ENCODE peak calls at places on chromosomes 6 and 20, in ten cellular contexts. One of them, this sample, is unnamed.
A peak's percentile ranks its signal among the peaks of the same experiment; 100 is the strongest.

GRCh38 chr20:40982415-40983145 is 46.0 kb upstream of the TOP1 start:
- DNase-seq in HFF-Myc: no peak
- DNase-seq in heart right ventricle: no peak
- DNase-seq in RWPE1: no peak
- DNase-seq in choroid plexus epithelial cell: no peak
- DNase-seq in endodermal cell: no peak
- DNase-seq in cardiac muscle cell: no peak
- DNase-seq in body of pancreas: no peak
- DNase-seq in chondrocyte: no peak
- DNase-seq in heart left ventricle: no peak
- DNase-seq in this sample: no peak

GRCh38 chr6:118198746-118199145 is 291.7 kb downstream of the SLC35F1 start:
- DNase-seq in HFF-Myc: no peak
- DNase-seq in heart right ventricle: no peak
- DNase-seq in RWPE1: peak; percentile 1
- DNase-seq in choroid plexus epithelial cell: peak; percentile 27
- DNase-seq in endodermal cell: no peak
- DNase-seq in cardiac muscle cell: peak; percentile 28
- DNase-seq in body of pancreas: no peak
- DNase-seq in chondrocyte: no peak
- DNase-seq in heart left ventricle: no peak
- DNase-seq in this sample: no peak

GRCh38 chr20:3744806-3745685 is 12.6 kb downstream of the HSPA12B start:
- DNase-seq in HFF-Myc: no peak
- DNase-seq in heart right ventricle: peak; percentile 54
- DNase-seq in RWPE1: peak; percentile 95
- DNase-seq in choroid plexus epithelial cell: peak; percentile 32
- DNase-seq in endodermal cell: peak; percentile 100
- DNase-seq in cardiac muscle cell: peak; percentile 27
- DNase-seq in body of pancreas: peak; percentile 90
- DNase-seq in chondrocyte: peak; percentile 87
- DNase-seq in heart left ventricle: peak; percentile 53
- DNase-seq in this sample: peak; percentile 60

GRCh38 chr6:35501784-35502183 is 4.9 kb upstream of the TEAD3 start:
- DNase-seq in HFF-Myc: no peak
- DNase-seq in heart right ventricle: no peak
- DNase-seq in RWPE1: no peak
- DNase-seq in choroid plexus epithelial cell: no peak
- DNase-seq in endodermal cell: no peak
- DNase-seq in cardiac muscle cell: no peak
- DNase-seq in body of pancreas: no peak
- DNase-seq in chondrocyte: no peak
- DNase-seq in heart left ventricle: no peak
- DNase-seq in this sample: no peak

GRCh38 chr6:111871207-111871606 is 2.0 kb downstream of the FYN start:
- DNase-seq in HFF-Myc: no peak
- DNase-seq in heart right ventricle: no peak
- DNase-seq in RWPE1: no peak
- DNase-seq in choroid plexus epithelial cell: peak; percentile 20
- DNase-seq in endodermal cell: no peak
- DNase-seq in cardiac muscle cell: no peak
- DNase-seq in body of pancreas: no peak
- DNase-seq in chondrocyte: no peak
- DNase-seq in heart left ventricle: no peak
- DNase-seq in this sample: no peak

GRCh38 chr6:113732384-113732966 is 124.7 kb upstream of the MARCKS start:
- DNase-seq in HFF-Myc: peak; percentile 17
- DNase-seq in heart right ventricle: peak; percentile 72
- DNase-seq in RWPE1: no peak
- DNase-seq in choroid plexus epithelial cell: peak; percentile 23
- DNase-seq in endodermal cell: no peak
- DNase-seq in cardiac muscle cell: peak; percentile 70
- DNase-seq in body of pancreas: peak; percentile 58
- DNase-seq in chondrocyte: no peak
- DNase-seq in heart left ventricle: peak; percentile 50
- DNase-seq in this sample: no peak

GRCh38 chr20:51430198-51430950 is 112.1 kb downstream of the NFATC2 start:
- DNase-seq in HFF-Myc: no peak
- DNase-seq in heart right ventricle: no peak
- DNase-seq in RWPE1: no peak
- DNase-seq in choroid plexus epithelial cell: no peak
- DNase-seq in endodermal cell: no peak
- DNase-seq in cardiac muscle cell: no peak
- DNase-seq in body of pancreas: no peak
- DNase-seq in chondrocyte: no peak
- DNase-seq in heart left ventricle: no peak
- DNase-seq in this sample: no peak

GRCh38 chr6:153130515-153131036 is 506 bp downstream of the RGS17 start:
- DNase-seq in HFF-Myc: no peak
- DNase-seq in heart right ventricle: no peak
- DNase-seq in RWPE1: peak; percentile 17
- DNase-seq in choroid plexus epithelial cell: no peak
- DNase-seq in endodermal cell: peak; percentile 75
- DNase-seq in cardiac muscle cell: no peak
- DNase-seq in body of pancreas: no peak
- DNase-seq in chondrocyte: no peak
- DNase-seq in heart left ventricle: no peak
- DNase-seq in this sample: no peak

GRCh38 chr6:134631398-134631924 is 313.5 kb upstream of the SGK1 start:
- DNase-seq in HFF-Myc: no peak
- DNase-seq in heart right ventricle: no peak
- DNase-seq in RWPE1: no peak
- DNase-seq in choroid plexus epithelial cell: no peak
- DNase-seq in endodermal cell: no peak
- DNase-seq in cardiac muscle cell: no peak
- DNase-seq in body of pancreas: no peak
- DNase-seq in chondrocyte: no peak
- DNase-seq in heart left ventricle: no peak
- DNase-seq in this sample: no peak

GRCh38 chr6:62889240-62889639 is 322.0 kb upstream of the FKBP1C start:
- DNase-seq in HFF-Myc: no peak
- DNase-seq in heart right ventricle: no peak
- DNase-seq in RWPE1: no peak
- DNase-seq in choroid plexus epithelial cell: no peak
- DNase-seq in endodermal cell: no peak
- DNase-seq in cardiac muscle cell: no peak
- DNase-seq in body of pancreas: no peak
- DNase-seq in chondrocyte: no peak
- DNase-seq in heart left ventricle: no peak
- DNase-seq in this sample: no peak

GRCh38 chr6:62891065-62891647 is 320.1 kb upstream of the FKBP1C start:
- DNase-seq in HFF-Myc: no peak
- DNase-seq in heart right ventricle: no peak
- DNase-seq in RWPE1: no peak
- DNase-seq in choroid plexus epithelial cell: peak; percentile 1
- DNase-seq in endodermal cell: no peak
- DNase-seq in cardiac muscle cell: no peak
- DNase-seq in body of pancreas: no peak
- DNase-seq in chondrocyte: no peak
- DNase-seq in heart left ventricle: no peak
- DNase-seq in this sample: no peak
- TF ChIP-seq CTCF in HFF-Myc: no peak
- TF ChIP-seq CTCF in heart right ventricle: no peak
- TF ChIP-seq CTCF in RWPE1: peak; percentile 36
- TF ChIP-seq CTCF in choroid plexus epithelial cell: peak; percentile 26
- TF ChIP-seq CTCF in endodermal cell: peak; percentile 87
- TF ChIP-seq CTCF in cardiac muscle cell: peak; percentile 5
- TF ChIP-seq CTCF in body of pancreas: peak; percentile 43
- TF ChIP-seq CTCF in chondrocyte: peak; percentile 87
- TF ChIP-seq CTCF in heart left ventricle: peak; percentile 13
- TF ChIP-seq CTCF in this sample: peak; percentile 91

GRCh38 chr20:57335392-57335791 is 5.8 kb downstream of the SPO11 start:
- DNase-seq in HFF-Myc: no peak
- DNase-seq in heart right ventricle: no peak
- DNase-seq in RWPE1: peak; percentile 41
- DNase-seq in choroid plexus epithelial cell: peak; percentile 23
- DNase-seq in endodermal cell: no peak
- DNase-seq in cardiac muscle cell: no peak
- DNase-seq in body of pancreas: no peak
- DNase-seq in chondrocyte: no peak
- DNase-seq in heart left ventricle: no peak
- DNase-seq in this sample: no peak
- TF ChIP-seq CTCF in HFF-Myc: peak; percentile 10
- TF ChIP-seq CTCF in heart right ventricle: no peak
- TF ChIP-seq CTCF in RWPE1: peak; percentile 49
- TF ChIP-seq CTCF in choroid plexus epithelial cell: peak; percentile 16
- TF ChIP-seq CTCF in endodermal cell: peak; percentile 20
- TF ChIP-seq CTCF in cardiac muscle cell: no peak
- TF ChIP-seq CTCF in body of pancreas: no peak
- TF ChIP-seq CTCF in chondrocyte: peak; percentile 63
- TF ChIP-seq CTCF in heart left ventricle: no peak
- TF ChIP-seq CTCF in this sample: no peak

GRCh38 chr20:1467355-1468116 is 887 bp upstream of the NSFL1C start:
- DNase-seq in HFF-Myc: no peak
- DNase-seq in heart right ventricle: peak; percentile 21
- DNase-seq in RWPE1: no peak
- DNase-seq in choroid plexus epithelial cell: no peak
- DNase-seq in endodermal cell: peak; percentile 60
- DNase-seq in cardiac muscle cell: no peak
- DNase-seq in body of pancreas: peak; percentile 67
- DNase-seq in chondrocyte: no peak
- DNase-seq in heart left ventricle: no peak
- DNase-seq in this sample: no peak

GRCh38 chr20:1469306-1469905 is 2.8 kb upstream of the NSFL1C start:
- DNase-seq in HFF-Myc: no peak
- DNase-seq in heart right ventricle: no peak
- DNase-seq in RWPE1: no peak
- DNase-seq in choroid plexus epithelial cell: no peak
- DNase-seq in endodermal cell: peak; percentile 41
- DNase-seq in cardiac muscle cell: no peak
- DNase-seq in body of pancreas: no peak
- DNase-seq in chondrocyte: no peak
- DNase-seq in heart left ventricle: no peak
- DNase-seq in this sample: no peak

GRCh38 chr20:1468117-1468624 is 1.5 kb upstream of the NSFL1C start:
- DNase-seq in HFF-Myc: no peak
- DNase-seq in heart right ventricle: no peak
- DNase-seq in RWPE1: no peak
- DNase-seq in choroid plexus epithelial cell: no peak
- DNase-seq in endodermal cell: no peak
- DNase-seq in cardiac muscle cell: no peak
- DNase-seq in body of pancreas: no peak
- DNase-seq in chondrocyte: no peak
- DNase-seq in heart left ventricle: no peak
- DNase-seq in this sample: no peak

GRCh38 chr20:1471242-1471641 is 4.6 kb upstream of the NSFL1C start:
- DNase-seq in HFF-Myc: no peak
- DNase-seq in heart right ventricle: no peak
- DNase-seq in RWPE1: no peak
- DNase-seq in choroid plexus epithelial cell: no peak
- DNase-seq in endodermal cell: no peak
- DNase-seq in cardiac muscle cell: no peak
- DNase-seq in body of pancreas: no peak
- DNase-seq in chondrocyte: no peak
- DNase-seq in heart left ventricle: no peak
- DNase-seq in this sample: no peak

DNA sequence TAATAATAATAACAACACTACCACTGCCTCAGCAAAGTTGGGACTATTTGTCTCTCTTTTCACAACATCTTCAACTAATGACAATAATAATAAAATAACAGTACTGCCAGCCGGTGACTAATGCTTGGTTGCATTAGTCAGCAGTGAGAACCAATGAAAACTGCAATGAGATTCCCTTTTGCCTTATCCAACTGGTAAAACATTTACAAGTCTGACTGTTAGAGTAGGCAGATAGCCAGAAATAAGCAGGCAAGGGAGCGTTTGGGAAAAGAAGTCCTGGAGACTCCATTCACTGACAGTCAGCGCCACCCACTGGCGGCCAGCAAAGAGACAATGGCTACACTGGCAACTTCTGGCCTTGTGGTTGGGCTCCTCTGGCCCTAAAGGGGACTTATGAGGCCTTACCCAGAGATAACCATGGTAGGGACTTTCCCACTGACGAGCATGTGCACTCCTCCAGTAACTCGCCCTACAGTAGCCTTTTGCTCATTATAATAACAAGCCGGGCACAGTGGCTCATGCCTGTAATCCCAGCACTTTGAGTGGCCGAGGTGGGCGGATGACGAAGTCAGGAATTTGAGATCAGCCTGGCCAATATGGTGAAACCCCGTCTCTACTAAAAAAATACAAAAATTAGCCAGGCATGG is 3.4 kb upstream of the NSFL1C start:
- DNase-seq in HFF-Myc: peak; percentile 98
- DNase-seq in heart right ventricle: peak; percentile 68
- DNase-seq in RWPE1: peak; percentile 89
- DNase-seq in choroid plexus epithelial cell: peak; percentile 99
- DNase-seq in endodermal cell: peak; percentile 95
- DNase-seq in cardiac muscle cell: peak; percentile 99
- DNase-seq in body of pancreas: peak; percentile 95
- DNase-seq in chondrocyte: no peak
- DNase-seq in heart left ventricle: peak; percentile 72
- DNase-seq in this sample: peak; percentile 32
- TF ChIP-seq CTCF in HFF-Myc: peak; percentile 87
- TF ChIP-seq CTCF in heart right ventricle: peak; percentile 27
- TF ChIP-seq CTCF in RWPE1: peak; percentile 92
- TF ChIP-seq CTCF in choroid plexus epithelial cell: peak; percentile 94
- TF ChIP-seq CTCF in endodermal cell: peak; percentile 92
- TF ChIP-seq CTCF in cardiac muscle cell: peak; percentile 88
- TF ChIP-seq CTCF in body of pancreas: peak; percentile 96
- TF ChIP-seq CTCF in chondrocyte: peak; percentile 93
- TF ChIP-seq CTCF in heart left ventricle: peak; percentile 55
- TF ChIP-seq CTCF in this sample: peak; percentile 52

DNA sequence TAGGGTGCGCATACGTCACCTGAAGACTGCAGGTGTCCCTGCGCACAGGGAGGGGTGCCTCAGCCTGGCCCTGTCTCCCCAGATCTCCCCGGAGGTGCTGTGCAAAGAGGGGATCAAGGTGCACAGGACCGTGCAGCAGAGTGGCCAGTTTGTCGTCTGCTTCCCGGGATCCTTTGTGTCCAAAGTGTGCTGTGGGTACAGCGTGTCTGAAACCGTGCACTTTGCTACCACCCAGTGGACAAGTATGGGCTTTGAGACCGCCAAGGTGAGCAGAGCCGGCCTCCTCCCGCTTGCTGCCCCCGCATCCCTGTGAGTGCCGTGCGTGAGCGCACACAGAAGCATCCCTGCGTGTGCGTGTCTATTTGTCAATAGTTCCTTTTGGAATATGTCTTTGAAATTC is 150.7 kb downstream of the DTNBP1 start:
- DNase-seq in HFF-Myc: no peak
- DNase-seq in heart right ventricle: peak; percentile 38
- DNase-seq in RWPE1: no peak
- DNase-seq in choroid plexus epithelial cell: peak; percentile 39
- DNase-seq in endodermal cell: no peak
- DNase-seq in cardiac muscle cell: no peak
- DNase-seq in body of pancreas: no peak
- DNase-seq in chondrocyte: peak; percentile 70
- DNase-seq in heart left ventricle: no peak
- DNase-seq in this sample: no peak
- TF ChIP-seq CTCF in HFF-Myc: peak; percentile 13
- TF ChIP-seq CTCF in heart right ventricle: peak; percentile 19
- TF ChIP-seq CTCF in RWPE1: no peak
- TF ChIP-seq CTCF in choroid plexus epithelial cell: peak; percentile 37
- TF ChIP-seq CTCF in endodermal cell: peak; percentile 45
- TF ChIP-seq CTCF in cardiac muscle cell: peak; percentile 13
- TF ChIP-seq CTCF in body of pancreas: no peak
- TF ChIP-seq CTCF in chondrocyte: peak; percentile 59
- TF ChIP-seq CTCF in heart left ventricle: peak; percentile 32
- TF ChIP-seq CTCF in this sample: no peak

GRCh38 chr6:12582421-12583110 is 134.0 kb upstream of the PHACTR1 start:
- DNase-seq in HFF-Myc: no peak
- DNase-seq in heart right ventricle: no peak
- DNase-seq in RWPE1: no peak
- DNase-seq in choroid plexus epithelial cell: no peak
- DNase-seq in endodermal cell: no peak
- DNase-seq in cardiac muscle cell: no peak
- DNase-seq in body of pancreas: no peak
- DNase-seq in chondrocyte: no peak
- DNase-seq in heart left ventricle: no peak
- DNase-seq in this sample: no peak
- TF ChIP-seq CTCF in HFF-Myc: no peak
- TF ChIP-seq CTCF in heart right ventricle: no peak
- TF ChIP-seq CTCF in RWPE1: no peak
- TF ChIP-seq CTCF in choroid plexus epithelial cell: no peak
- TF ChIP-seq CTCF in endodermal cell: peak; percentile 34
- TF ChIP-seq CTCF in cardiac muscle cell: no peak
- TF ChIP-seq CTCF in body of pancreas: no peak
- TF ChIP-seq CTCF in chondrocyte: peak; percentile 10
- TF ChIP-seq CTCF in heart left ventricle: no peak
- TF ChIP-seq CTCF in this sample: no peak

This sample was measured in mesothelial cell of epicardium.